ENCODE peak calls at places on chromosomes 7 and 10, in seven cellular contexts. Q is caudate nucleus, U is A549, O is AG04450, E is IMR-90, H is dorsolateral prefrontal cortex, V is mesenchymal stem cell. S is an unnamed sample.

GRCh38 chr7:66099551-66100407 is 14.9 kb upstream of the CRCP start:
- DNase-seq in Q (peak), U (peak), O (peak), E (peak), H (peak), V (peak), S (peak)

GRCh38 chr7:99456288-99456687 is 9.7 kb downstream of the ATP5MF start:
- DNase-seq in Q (no peak), U (no peak), O (no peak), E (no peak), H (no peak), V (no peak), S (no peak)

GRCh38 chr10:127577376-127577775 is 28.3 kb downstream of the NPS start:
- DNase-seq in Q (no peak), U (no peak), O (no peak), E (peak), H (no peak), V (peak), S (peak)

GRCh38 chr10:17547026-17547425 is 70.1 kb downstream of the HACD1 start:
- DNase-seq in Q (no peak), U (no peak), O (no peak), E (no peak), H (no peak), V (no peak), S (no peak)

GRCh38 chr7:116601426-116601825 is 70.6 kb upstream of the MET start:
- DNase-seq in Q (no peak), U (no peak), O (no peak), E (no peak), H (no peak), V (no peak), S (no peak)

GRCh38 chr7:26360606-26361005 is 68.9 kb downstream of the SNX10 start:
- DNase-seq in Q (no peak), U (no peak), O (no peak), E (no peak), H (no peak), V (no peak), S (no peak)

GRCh38 chr7:69577221-69577620 is 21.1 kb upstream of the AUTS2 start:
- DNase-seq in Q (no peak), U (no peak), O (no peak), E (no peak), H (no peak), V (no peak), S (no peak)

GRCh38 chr10:48940958-48941357 is 1.3 kb upstream of the LRRC18 start:
- DNase-seq in Q (no peak), U (no peak), O (no peak), E (no peak), H (no peak), V (no peak), S (no peak)

GRCh38 chr7:124077546-124077945 is 44.7 kb upstream of the TMEM229A start:
- DNase-seq in Q (no peak), U (no peak), O (no peak), E (no peak), H (no peak), V (no peak), S (no peak)

GRCh38 chr10:12796431-12797185 is 204.9 kb downstream of the CCDC3 start:
- DNase-seq in Q (no peak), U (no peak), O (no peak), E (no peak), H (no peak), V (no peak), S (peak)

GRCh38 chr10:73774637-73775036 is 7.2 kb upstream of the CHCHD1 start:
- DNase-seq in Q (no peak), U (peak), O (no peak), E (peak), H (no peak), V (peak), S (peak)

GRCh38 chr7:139060838-139061237 is 25.0 kb upstream of the ZC3HAV1L start:
- DNase-seq in Q (no peak), U (no peak), O (no peak), E (peak), H (no peak), V (peak), S (no peak)

GRCh38 chr10:100986952-100987684 is at the start of the genes MRPL43 and TWNK:
- DNase-seq in Q (peak), U (peak), O (no peak), E (peak), H (peak), V (peak), S (peak)

GRCh38 chr10:32318476-32318896 is 28.5 kb downstream of the EPC1 start:
- DNase-seq in Q (no peak), U (no peak), O (no peak), E (no peak), H (no peak), V (no peak), S (no peak)

GRCh38 chr7:108376206-108376605 is 80.0 kb downstream of the NRCAM start:
- DNase-seq in Q (no peak), U (no peak), O (no peak), E (no peak), H (no peak), V (no peak), S (no peak)

GRCh38 chr10:108078263-108078662 is 913.8 kb upstream of the SORCS1 start:
- DNase-seq in Q (no peak), U (no peak), O (no peak), E (no peak), H (no peak), V (no peak), S (no peak)

GRCh38 chr7:69349291-69349690 is 249.0 kb upstream of the AUTS2 start:
- DNase-seq in Q (no peak), U (no peak), O (no peak), E (no peak), H (no peak), V (no peak), S (no peak)

DNA sequence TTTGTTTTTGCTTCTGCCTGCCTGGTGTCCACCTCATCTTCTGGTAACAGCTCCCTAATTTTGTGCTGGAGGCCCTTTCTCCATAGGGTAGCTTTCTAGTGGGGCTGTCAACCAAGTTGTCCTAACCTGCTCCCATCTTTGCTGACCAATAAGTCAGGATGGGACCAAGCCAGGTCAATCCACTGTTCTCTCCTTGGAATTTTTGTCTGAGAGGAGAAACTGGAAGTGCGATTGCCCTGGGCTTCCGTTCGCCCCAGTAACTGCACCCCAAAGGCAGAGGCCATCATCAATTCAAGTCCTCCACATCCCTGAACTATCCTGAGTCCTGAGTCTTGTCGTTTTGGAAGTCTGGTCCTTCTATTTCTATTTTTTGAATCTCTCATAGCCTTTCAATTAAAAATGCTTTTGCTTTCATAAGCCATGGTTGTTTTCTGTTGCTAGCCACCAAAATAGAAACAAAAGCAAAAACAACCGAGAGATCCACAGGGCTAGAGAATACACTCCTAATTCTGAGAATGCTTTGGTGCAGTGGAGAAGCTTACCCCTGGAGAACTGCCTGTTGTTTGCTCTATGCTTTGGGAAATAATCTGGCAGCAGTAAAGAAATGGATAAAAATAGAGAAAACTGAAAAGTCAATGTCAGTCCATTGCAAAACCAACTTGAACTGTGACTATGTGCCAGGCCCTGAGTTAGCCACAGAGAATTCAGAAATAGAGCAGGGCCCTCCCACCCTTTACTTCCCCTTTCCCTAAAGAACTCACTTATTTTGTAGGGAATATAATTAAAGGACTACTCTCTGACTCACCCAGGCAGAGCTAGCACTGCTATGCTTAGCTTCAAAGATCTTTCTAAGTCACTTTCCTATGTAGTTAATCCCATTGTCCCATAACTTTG is 368.1 kb downstream of the CXCL12 start:
- DNase-seq in Q (no peak), U (no peak), O (no peak), E (peak), H (no peak), V (no peak), S (no peak)
- H3K27ac ChIP-seq in Q (no peak), U (no peak), O (no peak), E (no peak), H (no peak), V (no peak), S (no peak)

DNA sequence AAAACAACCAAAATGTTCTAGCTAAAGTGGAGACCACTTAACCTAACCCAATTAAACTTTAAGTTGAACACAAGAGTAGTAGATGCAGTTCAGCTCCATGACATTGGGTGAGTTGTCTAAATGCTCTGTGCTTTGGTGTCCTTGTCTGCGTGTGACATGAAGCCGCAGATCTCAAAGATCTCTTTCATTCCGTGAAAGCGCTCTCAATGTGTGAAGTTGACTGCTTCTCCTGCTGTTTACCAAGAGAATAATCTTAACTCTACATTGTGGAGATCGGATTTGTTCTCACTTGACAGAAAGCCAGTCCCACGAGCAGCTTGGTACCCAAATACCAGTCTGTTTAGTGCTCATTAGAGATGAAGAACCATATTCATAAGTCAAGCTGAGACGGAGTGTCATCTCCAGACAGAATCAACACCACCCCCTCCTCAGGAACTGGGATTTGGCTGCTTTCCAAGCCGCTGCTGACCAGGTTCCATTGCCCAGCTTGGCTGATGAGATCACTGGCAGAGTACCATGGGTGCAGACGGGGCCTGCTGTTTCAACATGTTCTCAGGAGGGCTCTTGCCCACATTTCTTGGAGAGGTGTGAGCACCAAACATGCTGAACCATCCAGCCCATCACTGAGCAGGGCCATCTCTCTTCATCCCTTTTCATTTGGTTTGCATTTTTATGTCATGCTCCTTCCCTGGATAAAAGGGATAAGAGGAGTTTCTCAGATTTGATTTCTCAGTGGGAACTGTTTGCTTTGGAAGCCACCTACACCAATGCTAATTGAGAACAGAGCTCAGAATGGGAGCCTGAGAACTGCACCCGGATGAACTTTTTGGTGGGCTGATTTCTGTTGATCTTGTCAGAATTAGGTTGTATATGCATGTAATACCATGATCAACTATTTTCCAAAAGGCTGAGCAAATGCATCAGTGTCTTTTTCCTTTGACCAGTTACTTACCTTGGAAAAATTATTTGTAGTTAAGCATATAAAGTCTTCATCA is 95.8 kb upstream of the AGBL3 start:
- DNase-seq in Q (peak), U (peak), O (no peak), E (peak), H (peak), V (no peak), S (peak)
- H3K27ac ChIP-seq in Q (peak), U (peak), O (peak), E (peak), H (peak), V (peak), S (peak)

GRCh38 chr10:10871312-10871711 is 146.4 kb upstream of the CELF2 start:
- DNase-seq in Q (no peak), U (no peak), O (no peak), E (no peak), H (no peak), V (no peak), S (peak)
- H3K27ac ChIP-seq in Q (no peak), U (no peak), O (no peak), E (peak), H (no peak), V (peak), S (peak)

GRCh38 chr10:75021851-75022250 is 89.6 kb upstream of the SAMD8 start:
- DNase-seq in Q (no peak), U (no peak), O (no peak), E (no peak), H (no peak), V (no peak), S (no peak)

GRCh38 chr10:75024971-75025523 is 86.4 kb upstream of the SAMD8 start:
- DNase-seq in Q (no peak), U (no peak), O (no peak), E (no peak), H (no peak), V (no peak), S (no peak)

GRCh38 chr10:75020168-75020567 is 91.3 kb upstream of the SAMD8 start:
- DNase-seq in Q (no peak), U (no peak), O (no peak), E (no peak), H (no peak), V (no peak), S (no peak)

GRCh38 chr10:75019360-75019759 is 92.1 kb upstream of the SAMD8 start:
- DNase-seq in Q (peak), U (peak), O (no peak), E (peak), H (no peak), V (peak), S (peak)

DNA sequence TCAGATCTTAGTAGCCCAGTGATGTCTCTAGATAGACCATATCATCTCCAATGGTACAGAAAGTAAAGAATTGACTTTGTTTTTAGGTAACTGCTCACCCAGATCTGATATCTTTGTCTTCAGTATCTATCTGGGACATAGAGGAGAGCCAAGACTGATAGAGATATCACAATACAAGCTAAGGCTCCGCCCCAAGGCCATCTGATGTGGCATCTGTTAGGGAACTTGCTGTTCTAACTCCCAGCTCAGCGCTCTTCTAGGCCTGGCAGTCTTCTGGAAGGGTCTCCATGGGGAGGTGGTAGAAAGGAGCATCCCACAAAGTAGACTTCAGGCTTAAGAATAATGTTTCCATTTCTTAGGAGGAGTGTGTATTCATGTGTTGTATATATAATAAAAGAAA is 88.4 kb upstream of the SAMD8 start:
- DNase-seq in Q (no peak), U (no peak), O (no peak), E (no peak), H (no peak), V (no peak), S (no peak)
- H3K27ac ChIP-seq in Q (no peak), U (no peak), O (no peak), E (no peak), H (no peak), V (no peak), S (no peak)

DNA sequence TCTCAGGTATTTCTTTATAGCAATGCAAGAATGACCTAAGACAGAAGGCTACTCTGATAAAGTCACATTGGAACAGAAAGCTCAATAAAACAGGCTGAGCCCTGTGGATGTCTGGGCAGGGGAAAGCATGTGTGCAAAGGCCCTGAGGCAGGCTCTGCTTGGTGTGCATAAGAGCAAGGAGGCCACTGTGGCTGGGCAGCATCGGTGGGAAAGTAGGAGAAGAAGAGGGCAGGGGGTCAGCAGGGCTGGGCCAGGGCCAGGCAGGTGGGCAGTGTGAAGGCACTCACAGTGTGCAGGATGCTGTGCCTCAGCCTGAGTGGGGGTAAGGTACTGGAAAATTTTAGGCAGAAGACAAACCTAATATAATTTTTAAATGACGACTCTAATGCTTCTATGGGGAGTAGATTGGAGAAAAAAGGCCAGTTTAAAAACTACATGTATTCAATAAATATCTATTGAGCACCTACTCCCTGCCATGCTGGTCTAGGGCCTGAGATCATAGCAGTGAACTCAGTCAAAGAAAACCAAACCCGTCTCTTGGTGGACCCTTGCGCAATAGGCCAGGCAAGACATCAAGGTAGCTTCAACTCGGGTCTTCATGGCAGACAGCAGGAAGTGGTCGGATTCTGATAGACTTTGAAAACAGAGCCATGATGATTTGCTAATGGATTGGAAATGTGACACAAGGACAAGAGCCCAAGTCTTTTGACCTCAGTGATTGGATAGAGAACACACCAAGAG is 572.3 kb downstream of the TCERG1L start:
- DNase-seq in Q (no peak), U (no peak), O (no peak), E (no peak), H (peak), V (no peak), S (no peak)
- H3K27ac ChIP-seq in Q (no peak), U (no peak), O (no peak), E (no peak), H (no peak), V (no peak), S (no peak)

GRCh38 chr10:60338002-60338564 is 51.6 kb downstream of the ANK3 start:
- DNase-seq in Q (no peak), U (no peak), O (no peak), E (no peak), H (no peak), V (no peak), S (no peak)
- H3K27ac ChIP-seq in Q (peak), U (no peak), O (no peak), E (no peak), H (peak), V (no peak), S (no peak)

GRCh38 chr10:88092265-88092664 is 228.8 kb downstream of the PTEN start:
- DNase-seq in Q (no peak), U (no peak), O (no peak), E (no peak), H (no peak), V (no peak), S (no peak)
- H3K27ac ChIP-seq in Q (no peak), U (no peak), O (no peak), E (no peak), H (no peak), V (no peak), S (no peak)

S was measured in SJCRH30.